ENCODE peak calls at places on chromosomes 6 and 20, in four cellular contexts. H is right lobe of liver, E is NT2/D1, U is A673. B is an unnamed sample.

GRCh38 chr20:58407201-58407873 is 18.3 kb downstream of the VAPB start:
- DNase-seq in H (no peak), E (no peak), U (peak; percentile 79), B (no peak)

GRCh38 chr6:118012944-118013343 is 105.9 kb downstream of the SLC35F1 start:
- DNase-seq in H (no peak), E (no peak), U (no peak), B (no peak)

GRCh38 chr6:26445934-26446667 is 5.8 kb downstream of the BTN3A3 start:
- DNase-seq in H (no peak), E (no peak), U (no peak), B (no peak)

GRCh38 chr6:27668442-27669275 is 195.8 kb upstream of the ZNF184 start:
- DNase-seq in H (no peak), E (no peak), U (peak; percentile 82), B (peak; percentile 95)

GRCh38 chr6:153959281-153959680 is 79.8 kb upstream of the OPRM1 start:
- DNase-seq in H (no peak), E (no peak), U (no peak), B (no peak)

GRCh38 chr6:159066479-159066878 is 21.7 kb upstream of the TAGAP start:
- DNase-seq in H (no peak), E (no peak), U (no peak), B (no peak)

GRCh38 chr6:79249136-79249535 is 14.7 kb upstream of the HMGN3 start:
- DNase-seq in H (no peak), E (no peak), U (no peak), B (no peak)

GRCh38 chr20:12051206-12052163 is 133.8 kb downstream of the BTBD3 start:
- DNase-seq in H (no peak), E (no peak), U (no peak), B (no peak)

GRCh38 chr20:25088267-25088666 is 6.3 kb upstream of the VSX1 start:
- DNase-seq in H (no peak), E (no peak), U (no peak), B (no peak)

GRCh38 chr6:99882151-99882702 is 111.8 kb downstream of the MCHR2 start:
- DNase-seq in H (no peak), E (no peak), U (no peak), B (peak; percentile 25)

GRCh38 chr6:15313367-15313766 is 67.5 kb downstream of the JARID2 start:
- DNase-seq in H (no peak), E (no peak), U (peak; percentile 88), B (no peak)

GRCh38 chr6:158356586-158357546 is 44.6 kb downstream of the TULP4 start:
- DNase-seq in H (no peak), E (no peak), U (no peak), B (peak; percentile 40)

GRCh38 chr6:131765081-131765852 is 42.6 kb upstream of the ENPP1 start:
- DNase-seq in H (no peak), E (no peak), U (no peak), B (peak; percentile 68)

GRCh38 chr20:11387189-11387754 is 530.4 kb upstream of the BTBD3 start:
- DNase-seq in H (no peak), E (no peak), U (no peak), B (no peak)

DNA sequence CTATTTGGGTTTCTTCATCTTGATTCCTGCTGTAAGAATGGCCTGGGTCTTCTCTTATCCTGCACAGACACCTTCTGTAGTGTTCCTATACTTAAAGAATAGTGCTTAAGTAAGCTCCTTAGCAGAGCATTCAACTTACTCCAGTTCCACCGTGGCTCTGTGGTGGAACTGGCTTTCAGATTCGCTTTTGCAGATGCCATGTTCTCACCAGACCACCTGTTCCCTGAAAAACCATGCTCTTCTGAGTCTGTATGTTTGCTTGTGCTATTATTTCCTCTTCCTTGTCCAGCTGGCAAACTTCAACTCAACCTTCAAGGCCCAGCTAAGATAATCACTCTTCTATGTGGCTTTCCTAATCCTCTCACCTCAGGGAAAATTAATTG is 4.9 kb downstream of the ELMO2 start:
- DNase-seq in H (no peak), E (no peak), U (no peak), B (no peak)
- H3K4me1 ChIP-seq in H (peaks cover 46% of the 10 kb centered on the region), E (peaks cover 3% of the 10 kb centered on the region), U (peaks cover 18% of the 10 kb centered on the region), B (peaks cover 14% of the 10 kb centered on the region)

GRCh38 chr6:33731035-33731434 is 15.7 kb downstream of the IP6K3 start:
- DNase-seq in H (no peak), E (no peak), U (no peak), B (no peak)

GRCh38 chr6:33732385-33732784 is 14.3 kb downstream of the IP6K3 start:
- DNase-seq in H (no peak), E (no peak), U (no peak), B (no peak)

GRCh38 chr6:33733294-33734007 is 13.3 kb downstream of the IP6K3 start:
- DNase-seq in H (no peak), E (no peak), U (no peak), B (no peak)

GRCh38 chr6:33731751-33732282 is 14.9 kb downstream of the IP6K3 start:
- DNase-seq in H (peak; percentile 90), E (no peak), U (no peak), B (no peak)

GRCh38 chr6:33732819-33733218 is 13.9 kb downstream of the IP6K3 start:
- DNase-seq in H (no peak), E (no peak), U (no peak), B (no peak)
- H3K4me1 ChIP-seq in H (peaks cover 13% of the 10 kb centered on the region), E (peaks cover 13% of the 10 kb centered on the region), U (no peaks in the 10 kb centered on the region), B (no peaks in the 10 kb centered on the region)

GRCh38 chr6:6005467-6006427 is 978 bp downstream of the NRN1 start:
- DNase-seq in H (no peak), E (no peak), U (peak; percentile 39), B (peak; percentile 38)
- H3K4me1 ChIP-seq in H (peaks cover 14% of the 10 kb centered on the region), E (peaks cover 3% of the 10 kb centered on the region), U (peaks cover 16% of the 10 kb centered on the region), B (peaks cover 6% of the 10 kb centered on the region)

GRCh38 chr6:11329841-11330765 is 97.6 kb upstream of the NEDD9 start:
- DNase-seq in H (no peak), E (no peak), U (no peak), B (no peak)
- H3K4me1 ChIP-seq in H (no peaks in the 10 kb centered on the region), E (no peaks in the 10 kb centered on the region), U (no peaks in the 10 kb centered on the region), B (no peaks in the 10 kb centered on the region)

GRCh38 chr6:43054206-43054943 is 724 bp upstream of the CUL7 start:
- DNase-seq in H (no peak), E (no peak), U (no peak), B (no peak)

GRCh38 chr6:43052842-43053544 is 658 bp downstream of the CUL7 start:
- DNase-seq in H (no peak), E (no peak), U (peak; percentile 30), B (peak; percentile 54)

GRCh38 chr6:43053545-43054205 is at the start of gene CUL7:
- DNase-seq in H (peak; percentile 96), E (no peak), U (peak; percentile 98), B (peak; percentile 96)

GRCh38 chr6:43058511-43058910 is 723 bp downstream of the MRPL2 start:
- DNase-seq in H (no peak), E (no peak), U (no peak), B (no peak)

DNA sequence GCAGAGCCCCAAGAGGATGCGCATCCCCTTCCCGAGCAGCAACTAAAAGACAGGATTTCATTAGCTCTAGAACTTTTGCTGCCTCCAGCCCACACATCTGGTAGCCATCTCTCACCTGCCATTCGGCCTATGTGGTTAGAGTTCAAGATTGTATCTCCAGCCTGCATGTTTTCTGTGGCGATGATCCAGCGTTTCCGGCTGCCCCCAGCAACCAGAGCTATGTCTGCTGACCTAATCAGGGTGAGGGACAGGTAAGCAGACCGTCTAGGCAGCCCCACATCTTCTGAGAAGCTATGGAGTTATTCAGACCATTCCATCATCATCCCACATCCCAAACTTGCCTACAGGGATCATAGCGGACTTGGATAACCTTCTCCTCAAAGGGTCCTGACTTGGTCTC is 2.3 kb upstream of the CUL7 start:
- DNase-seq in H (no peak), E (no peak), U (no peak), B (no peak)
- H3K4me1 ChIP-seq in H (peaks cover 16% of the 10 kb centered on the region), E (peaks cover 3% of the 10 kb centered on the region), U (peaks cover 35% of the 10 kb centered on the region), B (peaks cover 10% of the 10 kb centered on the region)

GRCh38 chr20:38602185-38602581 is 574 bp downstream of the ARHGAP40 start:
- DNase-seq in H (no peak), E (no peak), U (no peak), B (peak; percentile 65)
- H3K4me1 ChIP-seq in H (no peaks in the 10 kb centered on the region), E (peaks cover 27% of the 10 kb centered on the region), U (peaks cover 9% of the 10 kb centered on the region), B (peaks cover 34% of the 10 kb centered on the region)

GRCh38 chr6:37514377-37514776 is 14.7 kb upstream of the CCDC167 start:
- DNase-seq in H (no peak), E (no peak), U (peak; percentile 49), B (peak; percentile 22)

GRCh38 chr6:37513155-37513554 is 13.5 kb upstream of the CCDC167 start:
- DNase-seq in H (no peak), E (no peak), U (no peak), B (no peak)

GRCh38 chr6:37513576-37513975 is 13.9 kb upstream of the CCDC167 start:
- DNase-seq in H (no peak), E (no peak), U (no peak), B (peak; percentile 20)

GRCh38 chr6:37512400-37512958 is 12.8 kb upstream of the CCDC167 start:
- DNase-seq in H (no peak), E (no peak), U (no peak), B (peak; percentile 82)

GRCh38 chr6:37511910-37512399 is 12.3 kb upstream of the CCDC167 start:
- DNase-seq in H (no peak), E (no peak), U (no peak), B (no peak)
- H3K4me1 ChIP-seq in H (peaks cover 13% of the 10 kb centered on the region), E (peaks cover 28% of the 10 kb centered on the region), U (no peaks in the 10 kb centered on the region), B (peaks cover 10% of the 10 kb centered on the region)